ENCODE peak calls at places on chromosomes 4 and X, in six cellular contexts. X is foreskin keratinocyte, H is astrocyte of the spinal cord, B is fibroblast of the aortic adventitia, A is GM12864, I is kidney epithelial cell. O is an unnamed sample.

GRCh38 chr4:22488136-22488535 is 27.7 kb downstream of the ADGRA3 start:
- DNase-seq in H (no peak), I (no peak), A (no peak), B (no peak), X (no peak), O (no peak)

GRCh38 chrX:101986571-101986970 is 54.7 kb upstream of the ZMAT1 start:
- DNase-seq in I (no peak), H (no peak), B (no peak), X (no peak), A (no peak), O (no peak)

GRCh38 chr4:186149872-186150271 is 41.5 kb upstream of the CYP4V2 start:
- DNase-seq in A (no peak), X (no peak), B (peak), H (peak), I (no peak), O (no peak)

GRCh38 chrX:24662344-24662743 is 15.2 kb upstream of the PCYT1B start:
- DNase-seq in H (no peak), I (no peak), X (no peak), B (no peak), A (no peak), O (no peak)

GRCh38 chr4:79823148-79823763 is 249.8 kb downstream of the ANTXR2 start:
- DNase-seq in X (no peak), I (no peak), H (peak), A (no peak), B (peak), O (no peak)

GRCh38 chr4:123777297-123777859 is 380.8 kb downstream of the SPRY1 start:
- DNase-seq in B (peak), I (no peak), A (no peak), X (no peak), H (peak), O (no peak)

GRCh38 chr4:24932831-24933230 is 20.0 kb upstream of the CCDC149 start:
- DNase-seq in B (no peak), A (no peak), H (peak), I (no peak), X (no peak), O (no peak)

GRCh38 chr4:5137927-5138326 is 86.6 kb downstream of the STK32B start:
- DNase-seq in B (peak), A (no peak), X (no peak), I (no peak), H (peak), O (no peak)

GRCh38 chr4:84085986-84086385 is 413.1 kb downstream of the NKX6-1 start:
- DNase-seq in B (no peak), I (no peak), H (no peak), A (no peak), X (no peak), O (no peak)

GRCh38 chr4:68732653-68733466 is 62.4 kb upstream of the UGT2B15 start:
- DNase-seq in H (no peak), X (no peak), A (no peak), I (no peak), B (no peak), O (no peak)

GRCh38 chr4:13938299-13938698 is 310.8 kb upstream of the BOD1L1 start:
- DNase-seq in X (no peak), A (no peak), H (no peak), B (no peak), I (no peak), O (no peak)

GRCh38 chrX:71111141-71111843 is at the start of gene IL2RG:
- DNase-seq in B (no peak), A (peak), I (no peak), H (no peak), X (no peak), O (peak)

GRCh38 chrX:75155830-75156525 is at the start of gene ABCB7:
- DNase-seq in H (peak), B (peak), I (peak), A (peak), X (peak), O (peak)

GRCh38 chr4:8439168-8439567 is 1.4 kb downstream of the ACOX3 start:
- DNase-seq in X (no peak), I (no peak), A (no peak), H (no peak), B (peak), O (no peak)

GRCh38 chr4:140523857-140524742 is at the start of gene ELMOD2:
- DNase-seq in H (peak), B (peak), A (peak), I (peak), X (peak), O (peak)

GRCh38 chr4:140523370-140523856 is 555 bp upstream of the ELMOD2 start:
- DNase-seq in I (no peak), H (no peak), A (no peak), X (no peak), B (no peak), O (no peak)
- TF ChIP-seq CTCF in I (no peak), H (no peak), A (no peak), X (no peak), B (no peak), O (no peak)

GRCh38 chrX:12080265-12080664 is 58.0 kb upstream of the FRMPD4 start:
- DNase-seq in I (no peak), H (peak), X (no peak), A (no peak), B (peak), O (peak)
- TF ChIP-seq CTCF in I (peak), H (peak), X (peak), A (peak), B (peak), O (peak)

GRCh38 chrX:134544614-134545255 is 84.8 kb downstream of the HPRT1 start:
- DNase-seq in B (no peak), X (peak), I (no peak), A (no peak), H (no peak), O (no peak)
- TF ChIP-seq CTCF in B (no peak), X (no peak), I (no peak), A (no peak), H (no peak), O (no peak)

GRCh38 chr4:55927776-55928437 is 20.8 kb upstream of the CEP135 start:
- DNase-seq in A (no peak), B (peak), I (no peak), X (no peak), H (no peak), O (no peak)
- TF ChIP-seq CTCF in A (no peak), B (no peak), I (no peak), X (no peak), H (no peak), O (no peak)

DNA sequence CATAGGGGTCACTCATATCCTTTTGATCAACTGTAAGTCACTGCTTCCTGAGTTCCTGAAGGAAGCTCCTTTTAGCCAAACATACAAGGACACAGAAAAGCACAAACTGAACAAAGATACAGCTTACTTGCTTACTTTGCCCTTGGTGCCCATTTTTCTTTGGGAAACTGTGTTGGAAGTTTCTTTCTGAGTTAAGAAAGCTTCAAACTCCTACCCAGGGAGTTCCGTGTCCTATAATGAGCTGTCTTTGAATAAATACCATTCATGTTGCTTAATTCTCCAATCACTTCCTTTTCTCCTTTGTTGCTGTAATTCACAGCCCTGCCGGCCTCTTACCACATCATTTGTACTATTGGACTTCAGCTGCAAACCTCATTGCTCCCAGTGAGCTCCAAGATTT is at the start of gene ADH4:
- DNase-seq in B (peak), A (no peak), X (no peak), H (peak), I (no peak), O (no peak)
- TF ChIP-seq CTCF in B (no peak), A (no peak), X (no peak), H (no peak), I (no peak), O (no peak)

GRCh38 chr4:147837854-147838253 is 106.0 kb downstream of the ARHGAP10 start:
- DNase-seq in X (no peak), I (no peak), A (no peak), H (no peak), B (no peak), O (no peak)

GRCh38 chr4:147839651-147840050 is 107.8 kb downstream of the ARHGAP10 start:
- DNase-seq in B (no peak), I (no peak), H (no peak), A (no peak), X (no peak), O (no peak)

GRCh38 chr4:147839200-147839599 is 107.3 kb downstream of the ARHGAP10 start:
- DNase-seq in X (no peak), B (no peak), H (no peak), A (no peak), I (no peak), O (no peak)

GRCh38 chr4:147836807-147837206 is 104.9 kb downstream of the ARHGAP10 start:
- DNase-seq in I (no peak), H (no peak), A (no peak), X (no peak), B (no peak), O (no peak)

GRCh38 chr4:147837435-147837834 is 105.5 kb downstream of the ARHGAP10 start:
- DNase-seq in I (no peak), A (no peak), B (no peak), H (no peak), X (no peak), O (no peak)
- TF ChIP-seq CTCF in I (no peak), A (peak), B (peak), H (no peak), X (no peak), O (no peak)

GRCh38 chrX:78035061-78035460 is 65.6 kb upstream of the PGAM4 start:
- DNase-seq in B (no peak), I (no peak), A (no peak), X (no peak), H (no peak), O (no peak)

GRCh38 chrX:78027798-78028197 is 58.4 kb upstream of the PGAM4 start:
- DNase-seq in X (no peak), I (no peak), H (no peak), A (no peak), B (no peak), O (no peak)

GRCh38 chrX:78024349-78025108 is 55.1 kb upstream of the PGAM4 start:
- DNase-seq in I (no peak), B (peak), H (no peak), X (no peak), A (no peak), O (peak)

DNA sequence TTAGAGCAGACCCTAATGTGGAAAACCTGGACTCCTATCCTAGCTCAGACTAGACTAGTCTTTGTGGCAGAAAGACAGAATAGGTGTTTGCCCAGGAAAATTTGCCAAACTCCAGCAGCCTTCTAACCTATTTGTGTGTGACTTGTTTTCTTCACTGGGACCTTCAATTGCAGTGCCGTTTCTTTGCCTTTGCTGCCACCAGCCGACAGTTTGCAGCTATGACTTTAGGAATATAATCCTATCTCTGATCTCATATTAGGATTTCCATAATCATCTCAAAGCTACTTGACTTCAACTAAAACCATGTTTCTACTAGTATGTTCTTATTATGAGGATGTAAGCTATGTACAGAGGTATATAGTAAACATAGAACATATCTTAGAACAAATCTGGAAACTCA is 60.2 kb upstream of the PGAM4 start:
- DNase-seq in A (no peak), H (peak), I (no peak), B (peak), X (no peak), O (peak)
- TF ChIP-seq CTCF in A (peak), H (peak), I (peak), B (peak), X (peak), O (no peak)

O was measured in GM20000.